ENCODE peak calls at places on chromosomes 1 and 21, in six cellular contexts. L is Ammon's horn; X is stimulated activated CD8-positive, alpha-beta memory T cell treated with anti-CD3 and anti-CD28 coated beads, Interleukin-4, amount 100 ng/mL, for 24 hours; J is Calu3; K is stimulated activated effector memory CD8-positive, alpha-beta T cell treated with anti-CD3 and anti-CD28 coated beads, Interleukin-12 subunit alpha, Interleukin-12 subunit beta, amount 100 ng/mL, for 72 hours; H is germinal center. Q is an unnamed sample.

GRCh38 chr1:153936011-153936802 is 10.3 kb downstream of the DENND4B start:
- DNase-seq in L (no peak), K (no peak), J (no peak), X (no peak), H (no peak), Q (peak)

GRCh38 chr1:25182629-25183028 is 49.7 kb downstream of the SYF2 start:
- DNase-seq in K (no peak), J (no peak), X (no peak), L (no peak), H (no peak), Q (peak)

GRCh38 chr21:44984792-44985440 is 45.1 kb downstream of the SLX9 start:
- DNase-seq in J (no peak), K (no peak), X (no peak), L (no peak), H (no peak), Q (no peak)

GRCh38 chr1:150976879-150977694 is 2.5 kb upstream of the CERS2 start:
- DNase-seq in X (peak), K (peak), H (peak), J (peak), L (peak), Q (peak)

GRCh38 chr1:151612506-151613274 is 840 bp downstream of the SNX27 start:
- DNase-seq in H (peak), X (no peak), L (peak), K (peak), J (no peak), Q (peak)

GRCh38 chr1:201619513-201619912 is 80.6 kb downstream of the NAV1 start:
- DNase-seq in L (no peak), J (no peak), X (no peak), H (no peak), K (no peak), Q (no peak)

GRCh38 chr1:6133146-6133895 is 46.8 kb downstream of the CHD5 start:
- DNase-seq in K (no peak), L (no peak), X (no peak), H (no peak), J (no peak), Q (no peak)

GRCh38 chr21:42614811-42615342 is 38.5 kb upstream of the PDE9A start:
- DNase-seq in J (peak), L (no peak), K (peak), X (peak), H (no peak), Q (no peak)

GRCh38 chr1:17161926-17162800 is 42.8 kb upstream of the PADI1 start:
- DNase-seq in X (no peak), H (no peak), L (no peak), K (no peak), J (no peak), Q (peak)

GRCh38 chr1:99327357-99327756 is 63.1 kb downstream of the PLPPR4 start:
- DNase-seq in K (no peak), H (no peak), J (peak), X (no peak), L (no peak), Q (no peak)

GRCh38 chr1:155177192-155177917 is 3.7 kb downstream of the TRIM46 start:
- DNase-seq in X (no peak), H (no peak), K (no peak), L (no peak), J (no peak), Q (peak)

GRCh38 chr1:166920561-166921475 is 44.8 kb upstream of the TADA1 start:
- DNase-seq in X (no peak), K (no peak), J (no peak), L (peak), H (peak), Q (no peak)

GRCh38 chr1:4760088-4760487 is 105.7 kb downstream of the AJAP1 start:
- DNase-seq in L (no peak), H (no peak), K (no peak), J (no peak), X (no peak), Q (no peak)

GRCh38 chr1:50110656-50111055 is 1.9 kb downstream of the ELAVL4 start:
- DNase-seq in L (peak), J (no peak), H (no peak), X (no peak), K (no peak), Q (no peak)

GRCh38 chr1:156809281-156809680 is 7.4 kb downstream of the SH2D2A start:
- DNase-seq in L (no peak), K (no peak), H (no peak), J (no peak), X (no peak), Q (no peak)

GRCh38 chr1:7136166-7136953 is 351.1 kb downstream of the CAMTA1 start:
- DNase-seq in H (no peak), X (no peak), L (no peak), K (no peak), J (no peak), Q (peak)

GRCh38 chr1:102772831-102773230 is 335.5 kb downstream of the COL11A1 start:
- DNase-seq in K (no peak), L (no peak), J (no peak), X (no peak), H (no peak), Q (no peak)

GRCh38 chr1:156926175-156926574 is 5.7 kb downstream of the LRRC71 start:
- DNase-seq in K (peak), L (no peak), J (peak), X (peak), H (no peak), Q (no peak)

GRCh38 chr1:206685256-206685748 is 597 bp downstream of the MAPKAPK2 start:
- DNase-seq in L (no peak), X (peak), K (peak), H (peak), J (peak), Q (no peak)

GRCh38 chr1:22537441-22538139 is 25.7 kb upstream of the EPHA8 start:
- DNase-seq in J (no peak), H (no peak), L (peak), X (no peak), K (no peak), Q (no peak)

GRCh38 chr1:39902121-39902807 is 547 bp upstream of the MYCL start:
- DNase-seq in H (peak), X (peak), K (peak), J (peak), L (peak), Q (no peak)

GRCh38 chr1:202806845-202807366 is 1.3 kb downstream of the KDM5B start:
- DNase-seq in H (peak), X (peak), L (peak), J (peak), K (peak), Q (no peak)

GRCh38 chr1:222461941-222462340 is 86.0 kb downstream of the HHIPL2 start:
- DNase-seq in J (no peak), K (no peak), H (no peak), L (no peak), X (no peak), Q (no peak)

GRCh38 chr1:234520908-234521801 is 42.2 kb upstream of the TARBP1 start:
- DNase-seq in J (no peak), K (no peak), L (no peak), H (no peak), X (no peak), Q (no peak)

GRCh38 chr1:41501581-41501980 is 17.1 kb upstream of the EDN2 start:
- DNase-seq in L (no peak), J (peak), K (no peak), H (no peak), X (no peak), Q (no peak)

GRCh38 chr21:42590431-42591131 is 62.8 kb upstream of the PDE9A start:
- DNase-seq in K (no peak), X (no peak), J (no peak), H (peak), L (no peak), Q (no peak)

GRCh38 chr1:46053734-46054133 is 78.7 kb downstream of the PIK3R3 start:
- DNase-seq in H (no peak), L (no peak), J (no peak), K (no peak), X (no peak), Q (no peak)

Q was measured in coronary artery.